ENCODE peak calls at places on chromosomes 5 and 9, in four cellular contexts. C is K562, F is HepG2, M is GM12878. I is an unnamed sample.

GRCh38 chr5:75089137-75089536 is 36.8 kb upstream of the GCNT4 start:
- DNase-seq in C (no peak), F (no peak), M (no peak), I (no peak)

GRCh38 chr5:5719292-5719691 is 296.8 kb downstream of the ICE1 start:
- DNase-seq in C (no peak), F (no peak), M (no peak), I (no peak)

GRCh38 chr9:16768816-16769215 is 101.7 kb downstream of the BNC2 start:
- DNase-seq in C (no peak), F (no peak), M (no peak), I (no peak)

GRCh38 chr9:31612336-31613030 is 772.0 kb upstream of the ACO1 start:
- DNase-seq in C (no peak), F (no peak), M (no peak), I (no peak)

GRCh38 chr9:122386316-122386872 is 15.6 kb downstream of the PTGS1 start:
- DNase-seq in C (no peak), F (no peak), M (no peak), I (no peak)

GRCh38 chr5:5062903-5063302 is 77.2 kb upstream of the ADAMTS16 start:
- DNase-seq in C (no peak), F (no peak), M (no peak), I (no peak)

GRCh38 chr9:125652771-125653170 is 54.2 kb downstream of the MAPKAP1 start:
- DNase-seq in C (no peak), F (no peak), M (no peak), I (no peak)

GRCh38 chr9:105439428-105439827 is 8.4 kb upstream of the FSD1L start:
- DNase-seq in C (no peak), F (no peak), M (no peak), I (no peak)

GRCh38 chr9:88307136-88307535 is 81.1 kb upstream of the SPIN1 start:
- DNase-seq in C (no peak), F (no peak), M (no peak), I (no peak)

GRCh38 chr9:91781906-91782305 is 168.1 kb downstream of the ROR2 start:
- DNase-seq in C (no peak), F (no peak), M (no peak), I (no peak)

GRCh38 chr9:125361837-125362531 is 100.4 kb downstream of the GAPVD1 start:
- DNase-seq in C (no peak), F (no peak), M (no peak), I (peak)

GRCh38 chr5:109936996-109937395 is 247.3 kb downstream of the MAN2A1 start:
- DNase-seq in C (no peak), F (no peak), M (no peak), I (no peak)

GRCh38 chr5:107652839-107653607 is 17.7 kb downstream of the EFNA5 start:
- DNase-seq in C (no peak), F (no peak), M (no peak), I (no peak)

GRCh38 chr5:107263387-107264003 is 407.2 kb downstream of the EFNA5 start:
- DNase-seq in C (no peak), F (no peak), M (peak), I (no peak)

GRCh38 chr5:76337949-76338589 is 65.0 kb upstream of the IQGAP2 start:
- DNase-seq in C (peak), F (peak), M (peak), I (peak)

GRCh38 chr5:72523960-72524582 is 16.9 kb upstream of the ZNF366 start:
- DNase-seq in C (no peak), F (peak), M (peak), I (no peak)

GRCh38 chr9:137759117-137759516 is 118.5 kb upstream of the CACNA1B start:
- DNase-seq in C (no peak), F (no peak), M (peak), I (no peak)

GRCh38 chr9:134473353-134474057 is 147.2 kb downstream of the RXRA start:
- DNase-seq in C (no peak), F (no peak), M (no peak), I (no peak)

GRCh38 chr5:474826-475661 is 32.1 kb downstream of the EXOC3 start:
- DNase-seq in C (no peak), F (no peak), M (no peak), I (peak)

GRCh38 chr5:171367424-171368370 is 20.0 kb upstream of the NPM1 start:
- DNase-seq in C (no peak), F (no peak), M (no peak), I (no peak)

GRCh38 chr5:178356459-178356872 is 123.9 kb upstream of the PHYKPL start:
- DNase-seq in C (no peak), F (no peak), M (no peak), I (peak)

GRCh38 chr5:146962801-146963355 is 84.3 kb upstream of the PPP2R2B start:
- DNase-seq in C (no peak), F (no peak), M (no peak), I (no peak)

GRCh38 chr9:27714388-27714787 is 141.1 kb upstream of the C9orf72 start:
- DNase-seq in C (no peak), F (no peak), M (no peak), I (no peak)

GRCh38 chr5:128158342-128158741 is 74.8 kb downstream of the SLC12A2 start:
- DNase-seq in C (no peak), F (no peak), M (no peak), I (no peak)

GRCh38 chr9:124399999-124400940 is 15.0 kb downstream of the PSMB7 start:
- DNase-seq in C (no peak), F (no peak), M (no peak), I (no peak)

GRCh38 chr9:89821081-89821480 is 216.3 kb downstream of the GADD45G start:
- DNase-seq in C (no peak), F (no peak), M (no peak), I (peak)

GRCh38 chr9:76902395-76902794 is 3.5 kb downstream of the PRUNE2 start:
- DNase-seq in C (no peak), F (no peak), M (no peak), I (no peak)

GRCh38 chr9:136605966-136606365 is 56.8 kb upstream of the EGFL7 start:
- DNase-seq in C (no peak), F (no peak), M (no peak), I (no peak)

DNA sequence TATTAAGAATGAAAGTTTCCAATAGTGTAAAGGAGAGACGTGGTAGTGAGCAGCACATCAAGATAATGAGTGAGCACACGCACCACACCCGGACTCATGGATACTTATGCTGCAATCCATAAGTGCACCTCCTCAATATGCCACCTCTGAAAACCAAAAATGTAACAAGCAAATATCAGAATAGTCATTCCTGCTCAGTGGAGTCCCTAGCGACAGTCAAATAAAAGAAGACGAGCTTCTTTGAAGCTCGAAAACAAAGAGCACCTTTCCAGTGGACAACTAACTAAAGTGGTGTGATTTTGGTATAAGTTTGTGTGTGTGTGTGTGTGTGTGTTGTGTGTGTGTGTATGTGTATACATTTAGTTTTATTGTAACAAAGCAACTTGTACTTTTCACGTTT is 241.3 kb downstream of the DEPDC1B start:
- DNase-seq in C (no peak), F (peak), M (no peak), I (no peak)
- TF ChIP-seq CBFB in C (no peak), F (no peak), M (no peak), I (no peak)

DNA sequence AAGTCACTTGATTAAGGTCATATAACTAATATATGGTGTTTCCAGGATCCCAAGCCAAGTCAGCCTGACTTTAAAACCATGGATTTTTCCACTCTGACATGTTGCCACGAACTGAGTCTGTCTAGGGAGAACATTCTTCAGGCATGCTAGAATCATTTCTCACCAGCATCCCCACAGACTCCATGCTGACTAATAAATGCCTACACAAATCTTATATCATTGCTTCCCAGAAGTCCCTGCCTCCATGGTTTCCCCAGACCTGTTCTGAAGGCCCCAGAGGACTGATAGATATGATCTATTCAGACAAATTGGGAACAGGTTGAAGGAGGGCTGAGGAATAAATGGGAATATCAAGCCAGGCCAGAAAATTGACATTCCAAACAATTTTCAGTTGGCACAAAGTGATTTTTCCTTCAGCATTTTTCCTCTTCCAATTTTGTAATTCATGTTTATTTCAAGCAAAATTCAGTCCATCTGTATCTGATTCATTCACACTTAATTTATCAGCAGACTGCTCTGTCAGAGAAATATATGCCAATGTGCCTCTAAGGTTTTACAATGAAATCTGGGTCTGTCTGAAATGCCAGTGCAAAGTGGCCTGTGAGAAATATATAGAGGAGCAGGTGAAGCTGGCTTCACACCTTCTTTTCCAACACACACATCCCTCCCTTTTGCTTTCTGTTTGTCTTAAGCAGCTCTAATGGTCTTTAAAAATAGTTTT is 413.6 kb upstream of the TNC start:
- DNase-seq in C (no peak), F (no peak), M (no peak), I (no peak)
- TF ChIP-seq NR2C2 in C (no peak), F (no peak), M (no peak), I (no peak)

DNA sequence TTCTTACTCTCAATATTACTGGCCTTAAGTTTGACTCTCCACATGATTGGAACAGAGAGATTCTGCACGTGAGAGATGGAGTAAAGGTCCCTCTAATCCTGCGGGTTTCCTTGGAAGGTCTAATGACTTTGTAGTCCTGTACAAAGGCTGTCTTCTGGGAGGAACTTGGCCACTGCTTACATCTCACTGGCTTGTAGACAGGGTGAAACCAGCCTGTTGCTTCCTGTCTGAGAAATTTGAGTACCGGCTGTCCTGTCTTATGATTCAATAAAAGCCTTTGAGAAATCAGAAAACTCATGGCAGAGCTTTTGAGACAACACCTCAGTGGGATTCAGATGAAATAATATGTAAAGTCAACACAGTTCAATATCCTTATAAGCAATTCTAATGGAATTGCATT is 43.0 kb downstream of the IL31RA start:
- DNase-seq in C (no peak), F (no peak), M (no peak), I (no peak)
- TF ChIP-seq USF2 in C (no peak), F (no peak), M (no peak), I (no peak)

GRCh38 chr5:42636425-42636824 is 120.2 kb upstream of the CCDC152 start:
- DNase-seq in C (peak), F (peak), M (no peak), I (no peak)
- TF ChIP-seq CBFB in C (no peak), F (no peak), M (no peak), I (no peak)

GRCh38 chr5:138966236-138966985 is 91.3 kb upstream of the LRRTM2 start:
- DNase-seq in C (no peak), F (no peak), M (no peak), I (no peak)
- TF ChIP-seq NR2C2 in C (no peak), F (no peak), M (no peak), I (no peak)

I was measured in WTC11.